ENCODE peak calls at places on chromosomes 12 and 14, in four cellular contexts. G is neural progenitor cell, T is fibroblast of lung, M is GM23338. L is an unnamed sample.

GRCh38 chr12:48045965-48046364 is 41.7 kb upstream of the COL2A1 start:
- DNase-seq in G (no peak), T (no peak), M (no peak), L (no peak)

GRCh38 chr14:87824261-87824660 is 168.7 kb downstream of the GALC start:
- DNase-seq in G (no peak), T (peak; percentile 3), M (no peak), L (peak; percentile 8)

GRCh38 chr14:103228076-103228806 is 105.0 kb downstream of the TNFAIP2 start:
- DNase-seq in G (no peak), T (no peak), M (no peak), L (no peak)

GRCh38 chr12:120903382-120903817 is 758 bp downstream of the SPPL3 start:
- DNase-seq in G (no peak), T (peak; percentile 33), M (peak; percentile 41), L (no peak)

GRCh38 chr14:78758333-78758732 is 588.2 kb downstream of the NRXN3 start:
- DNase-seq in G (peak; percentile 59), T (peak; percentile 34), M (peak; percentile 63), L (peak; percentile 11)

GRCh38 chr12:47079365-47079893 is at the start of gene PCED1B:
- DNase-seq in G (peak; percentile 77), T (peak; percentile 69), M (peak; percentile 74), L (peak; percentile 46)

GRCh38 chr14:69992564-69992963 is 113.3 kb downstream of the SMOC1 start:
- DNase-seq in G (no peak), T (no peak), M (no peak), L (no peak)

GRCh38 chr12:93664573-93665138 is 12.5 kb upstream of the CRADD start:
- DNase-seq in G (no peak), T (peak; percentile 18), M (no peak), L (peak; percentile 11)

GRCh38 chr12:89873745-89874144 is 165.1 kb upstream of the ATP2B1 start:
- DNase-seq in G (no peak), T (peak; percentile 35), M (no peak), L (peak; percentile 23)

GRCh38 chr12:120227233-120228040 is 26.5 kb upstream of the RPLP0 start:
- DNase-seq in G (no peak), T (no peak), M (no peak), L (no peak)

GRCh38 chr14:76773188-76773885 is 12.1 kb downstream of the VASH1 start:
- DNase-seq in G (no peak), T (peak; percentile 87), M (no peak), L (peak; percentile 80)

GRCh38 chr12:52178443-52178842 is 13.4 kb downstream of the KRT80 start:
- DNase-seq in G (no peak), T (no peak), M (no peak), L (no peak)

GRCh38 chr12:116370886-116371580 is 93.5 kb upstream of the MED13L start:
- DNase-seq in G (no peak), T (peak; percentile 37), M (no peak), L (no peak)

GRCh38 chr14:73424453-73424852 is 33.9 kb downstream of the NUMB start:
- DNase-seq in G (no peak), T (no peak), M (no peak), L (no peak)

GRCh38 chr14:68947802-68948201 is 31.3 kb downstream of the ACTN1 start:
- DNase-seq in G (peak; percentile 61), T (no peak), M (no peak), L (no peak)

GRCh38 chr14:80772504-80772903 is 169.0 kb downstream of the CEP128 start:
- DNase-seq in G (no peak), T (no peak), M (no peak), L (no peak)

GRCh38 chr14:60931206-60931605 is 49.7 kb downstream of the TRMT5 start:
- DNase-seq in G (peak; percentile 37), T (peak; percentile 30), M (no peak), L (peak; percentile 13)

GRCh38 chr12:79983969-79984629 is 49.2 kb upstream of the PPP1R12A start:
- DNase-seq in G (peak; percentile 42), T (peak; percentile 89), M (no peak), L (peak; percentile 88)

GRCh38 chr14:71354801-71355200 is 447.5 kb downstream of the PCNX1 start:
- DNase-seq in G (peak; percentile 47), T (peak; percentile 79), M (peak; percentile 59), L (peak; percentile 69)

GRCh38 chr14:105108516-105108864 is 43.3 kb upstream of the GPR132 start:
- DNase-seq in G (no peak), T (no peak), M (no peak), L (no peak)

GRCh38 chr14:55582741-55583140 is 2.7 kb downstream of the KTN1 start:
- DNase-seq in G (no peak), T (no peak), M (no peak), L (no peak)

GRCh38 chr14:55580401-55581010 is 499 bp downstream of the KTN1 start:
- DNase-seq in G (peak; percentile 80), T (no peak), M (peak; percentile 45), L (no peak)

GRCh38 chr14:55579724-55580400 is at the start of gene KTN1:
- DNase-seq in G (peak; percentile 94), T (peak; percentile 82), M (peak; percentile 85), L (peak; percentile 55)

GRCh38 chr14:55578511-55578910 is 1.5 kb upstream of the KTN1 start:
- DNase-seq in G (peak; percentile 38), T (no peak), M (no peak), L (no peak)

GRCh38 chr14:55581011-55581806 is 1.2 kb downstream of the KTN1 start:
- DNase-seq in G (no peak), T (peak; percentile 40), M (peak; percentile 72), L (peak; percentile 50)
- H4K20me1 ChIP-seq in G (peaks cover 58% of the 10 kb centered on the region), T (peaks cover 2% of the 10 kb centered on the region), M (peaks cover 27% of the 10 kb centered on the region), L (peaks cover 52% of the 10 kb centered on the region)

DNA sequence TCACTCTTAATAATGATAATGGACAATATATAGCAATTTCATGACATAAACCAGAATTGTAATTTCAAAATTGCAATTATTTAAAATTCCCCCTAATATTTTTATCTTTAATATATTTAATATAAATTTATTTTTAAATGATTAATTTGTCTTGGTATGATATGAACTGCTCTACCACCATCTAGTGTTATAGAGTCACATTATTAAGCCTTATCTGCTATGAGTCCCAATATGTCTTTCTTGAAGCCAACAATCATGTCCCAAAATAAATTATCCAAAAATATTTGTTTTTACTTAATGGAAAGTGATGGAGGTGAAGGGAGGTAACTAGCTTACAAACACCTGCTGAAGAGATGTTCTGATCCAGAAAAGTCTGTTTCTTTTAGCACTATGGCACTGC is 151.4 kb downstream of the KCNC2 start:
- DNase-seq in G (no peak), T (no peak), M (no peak), L (no peak)
- TF ChIP-seq CTCF in G (no peak), T (no peak), M (no peak), L (no peak)

DNA sequence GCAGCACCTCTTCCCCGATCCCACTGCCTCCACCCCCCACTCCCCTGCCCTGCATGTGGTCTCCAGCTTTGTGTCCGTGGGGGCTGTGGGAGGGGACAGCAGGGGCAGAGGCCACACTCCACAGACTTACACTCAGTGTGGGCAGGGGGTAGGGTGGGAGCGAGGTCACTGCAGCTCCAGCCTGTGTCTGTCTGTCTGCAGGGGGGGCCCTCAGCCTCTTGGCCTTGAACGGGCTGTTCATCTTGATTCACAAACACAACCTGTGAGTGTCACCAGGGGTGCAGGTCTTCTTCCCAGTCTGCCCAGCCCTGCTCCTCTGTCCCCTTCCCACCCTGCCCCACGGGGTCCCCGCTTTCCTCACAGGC is 6.5 kb downstream of the NOC4L start:
- DNase-seq in G (no peak), T (no peak), M (no peak), L (no peak)
- H4K20me1 ChIP-seq in G (peaks cover 9% of the 10 kb centered on the region), T (no peaks in the 10 kb centered on the region), M (no peaks in the 10 kb centered on the region), L (peaks cover 45% of the 10 kb centered on the region)

GRCh38 chr14:36604757-36605505 is 22.5 kb upstream of the NKX2-8 start:
- DNase-seq in G (peak; percentile 83), T (peak; percentile 57), M (peak; percentile 91), L (peak; percentile 36)

GRCh38 chr14:36600431-36600830 is 18.0 kb upstream of the NKX2-8 start:
- DNase-seq in G (peak; percentile 35), T (no peak), M (peak; percentile 23), L (no peak)

DNA sequence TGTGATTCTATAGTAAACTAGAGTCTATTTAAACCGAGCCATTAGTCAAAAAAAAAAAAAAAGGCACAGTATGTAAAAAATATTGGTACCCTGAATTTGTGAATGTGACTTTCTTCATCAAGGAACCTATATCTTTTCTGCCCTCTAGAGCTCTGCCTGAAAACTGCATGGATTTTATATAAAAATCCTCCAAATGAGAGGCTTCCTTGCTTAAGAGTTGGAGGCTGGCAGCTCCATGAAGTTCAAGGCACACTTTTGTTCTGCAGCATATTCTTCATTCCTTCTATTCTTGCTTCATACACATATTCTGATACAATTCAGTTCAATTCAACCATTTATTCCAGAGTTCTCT is 23.1 kb upstream of the NKX2-8 start:
- DNase-seq in G (no peak), T (no peak), M (peak; percentile 73), L (no peak)
- TF ChIP-seq CTCF in G (peak; percentile 17), T (no peak), M (peak; percentile 37), L (no peak)

GRCh38 chr12:122096014-122096413 is 17.5 kb downstream of the MLXIP start:
- DNase-seq in G (no peak), T (no peak), M (no peak), L (no peak)

GRCh38 chr12:122094261-122094734 is 15.7 kb downstream of the MLXIP start:
- DNase-seq in G (no peak), T (no peak), M (no peak), L (no peak)

GRCh38 chr12:122094735-122095561 is 16.4 kb downstream of the MLXIP start:
- DNase-seq in G (no peak), T (no peak), M (no peak), L (peak; percentile 49)

GRCh38 chr12:122097641-122098364 is 19.2 kb downstream of the MLXIP start:
- DNase-seq in G (no peak), T (peak; percentile 60), M (no peak), L (peak; percentile 52)

GRCh38 chr12:122096591-122097149 is 18.1 kb downstream of the MLXIP start:
- DNase-seq in G (no peak), T (peak; percentile 82), M (no peak), L (peak; percentile 76)
- H4K20me1 ChIP-seq in G (peaks cover 7% of the 10 kb centered on the region), T (no peaks in the 10 kb centered on the region), M (peaks cover 9% of the 10 kb centered on the region), L (peaks cover 81% of the 10 kb centered on the region)

DNA sequence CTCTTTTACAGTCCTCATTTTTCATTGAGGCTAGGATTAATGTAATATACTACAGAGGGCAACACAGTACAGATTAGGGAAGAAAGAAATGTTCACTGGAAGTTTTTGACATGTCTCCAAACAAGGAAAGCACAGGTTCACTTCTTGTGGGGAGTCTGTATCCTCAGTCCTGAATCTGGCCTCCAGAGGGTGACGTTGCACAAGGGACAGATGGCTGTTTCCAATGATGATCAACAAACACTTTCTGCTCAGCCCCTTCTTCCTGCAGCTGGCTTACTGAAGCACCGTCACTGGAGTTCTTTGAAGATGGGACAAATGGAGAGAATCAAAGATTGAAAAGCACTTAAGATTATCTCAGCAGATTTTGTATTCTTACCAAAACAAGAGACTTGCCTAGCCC is 123.3 kb upstream of the OR4E1 start:
- DNase-seq in G (peak; percentile 2), T (no peak), M (peak; percentile 70), L (no peak)
- TF ChIP-seq CTCF in G (peak; percentile 17), T (no peak), M (peak; percentile 71), L (no peak)